ENCODE peak calls at places on chromosome 19, in ten cellular contexts. One of them, this sample, is unnamed.

GRCh38 chr19:2315121-2315817 is 7.3 kb upstream of the LINGO3 start:
- DNase-seq in activated naive CD4-positive, alpha-beta T cell: no peak
- DNase-seq in NCI-H345: no peak
- DNase-seq in C1 segment of cervical spinal cord: no peak
- DNase-seq in effector CD4-positive, alpha-beta T cell: no peak
- DNase-seq in cardiac fibroblast: no peak
- DNase-seq in EL: no peak
- DNase-seq in small intestine: no peak
- DNase-seq in NCI-H748 treated with DMSO at 0.1 percent for 48 hours: no peak
- DNase-seq in natural killer cell: no peak
- DNase-seq in this sample: no peak

GRCh38 chr19:4914736-4915501 is 5.6 kb downstream of the UHRF1 start:
- DNase-seq in NCI-H748 treated with DMSO at 0.1 percent for 48 hours: no peak
- DNase-seq in C1 segment of cervical spinal cord: no peak
- DNase-seq in cardiac fibroblast: peak
- DNase-seq in small intestine: peak
- DNase-seq in NCI-H345: no peak
- DNase-seq in EL: peak
- DNase-seq in activated naive CD4-positive, alpha-beta T cell: peak
- DNase-seq in natural killer cell: peak
- DNase-seq in effector CD4-positive, alpha-beta T cell: peak
- DNase-seq in this sample: peak

GRCh38 chr19:7909471-7910067 is 5.1 kb upstream of the TGFBR3L start:
- DNase-seq in NCI-H345: no peak
- DNase-seq in small intestine: no peak
- DNase-seq in natural killer cell: no peak
- DNase-seq in EL: no peak
- DNase-seq in C1 segment of cervical spinal cord: no peak
- DNase-seq in effector CD4-positive, alpha-beta T cell: no peak
- DNase-seq in cardiac fibroblast: no peak
- DNase-seq in activated naive CD4-positive, alpha-beta T cell: no peak
- DNase-seq in NCI-H748 treated with DMSO at 0.1 percent for 48 hours: no peak
- DNase-seq in this sample: no peak

GRCh38 chr19:51830263-51830662 is 35.3 kb downstream of the FPR3 start:
- DNase-seq in NCI-H345: no peak
- DNase-seq in effector CD4-positive, alpha-beta T cell: no peak
- DNase-seq in cardiac fibroblast: peak
- DNase-seq in EL: no peak
- DNase-seq in C1 segment of cervical spinal cord: no peak
- DNase-seq in activated naive CD4-positive, alpha-beta T cell: no peak
- DNase-seq in NCI-H748 treated with DMSO at 0.1 percent for 48 hours: no peak
- DNase-seq in natural killer cell: no peak
- DNase-seq in small intestine: no peak
- DNase-seq in this sample: no peak

GRCh38 chr19:41993612-41994483 is at the start of gene ATP1A3:
- DNase-seq in NCI-H748 treated with DMSO at 0.1 percent for 48 hours: peak
- DNase-seq in cardiac fibroblast: peak
- DNase-seq in NCI-H345: peak
- DNase-seq in small intestine: peak
- DNase-seq in natural killer cell: peak
- DNase-seq in activated naive CD4-positive, alpha-beta T cell: no peak
- DNase-seq in C1 segment of cervical spinal cord: peak
- DNase-seq in EL: peak
- DNase-seq in effector CD4-positive, alpha-beta T cell: peak
- DNase-seq in this sample: no peak

GRCh38 chr19:43420954-43421353 is 6.3 kb downstream of the TEX101 start:
- DNase-seq in effector CD4-positive, alpha-beta T cell: no peak
- DNase-seq in NCI-H748 treated with DMSO at 0.1 percent for 48 hours: no peak
- DNase-seq in NCI-H345: no peak
- DNase-seq in small intestine: no peak
- DNase-seq in activated naive CD4-positive, alpha-beta T cell: no peak
- DNase-seq in natural killer cell: no peak
- DNase-seq in EL: no peak
- DNase-seq in cardiac fibroblast: no peak
- DNase-seq in C1 segment of cervical spinal cord: no peak
- DNase-seq in this sample: no peak

GRCh38 chr19:41951686-41952172 is 7.4 kb downstream of the RABAC1 start:
- DNase-seq in NCI-H345: peak
- DNase-seq in NCI-H748 treated with DMSO at 0.1 percent for 48 hours: peak
- DNase-seq in C1 segment of cervical spinal cord: no peak
- DNase-seq in effector CD4-positive, alpha-beta T cell: peak
- DNase-seq in small intestine: peak
- DNase-seq in natural killer cell: peak
- DNase-seq in cardiac fibroblast: peak
- DNase-seq in activated naive CD4-positive, alpha-beta T cell: peak
- DNase-seq in EL: peak
- DNase-seq in this sample: peak

GRCh38 chr19:16369664-16370576 is 45.3 kb downstream of the KLF2 start:
- DNase-seq in NCI-H748 treated with DMSO at 0.1 percent for 48 hours: no peak
- DNase-seq in NCI-H345: no peak
- DNase-seq in cardiac fibroblast: no peak
- DNase-seq in effector CD4-positive, alpha-beta T cell: peak
- DNase-seq in small intestine: no peak
- DNase-seq in C1 segment of cervical spinal cord: no peak
- DNase-seq in activated naive CD4-positive, alpha-beta T cell: no peak
- DNase-seq in EL: no peak
- DNase-seq in natural killer cell: peak
- DNase-seq in this sample: no peak

GRCh38 chr19:49614096-49614857 is 23.3 kb downstream of the PRR12 start:
- DNase-seq in NCI-H345: no peak
- DNase-seq in effector CD4-positive, alpha-beta T cell: no peak
- DNase-seq in NCI-H748 treated with DMSO at 0.1 percent for 48 hours: no peak
- DNase-seq in C1 segment of cervical spinal cord: no peak
- DNase-seq in activated naive CD4-positive, alpha-beta T cell: no peak
- DNase-seq in small intestine: no peak
- DNase-seq in cardiac fibroblast: peak
- DNase-seq in EL: peak
- DNase-seq in natural killer cell: peak
- DNase-seq in this sample: no peak

GRCh38 chr19:27748551-27749152 is 1464.3 kb downstream of the UQCRFS1 start:
- DNase-seq in effector CD4-positive, alpha-beta T cell: no peak
- DNase-seq in NCI-H748 treated with DMSO at 0.1 percent for 48 hours: no peak
- DNase-seq in cardiac fibroblast: peak
- DNase-seq in EL: no peak
- DNase-seq in NCI-H345: no peak
- DNase-seq in C1 segment of cervical spinal cord: no peak
- DNase-seq in natural killer cell: no peak
- DNase-seq in activated naive CD4-positive, alpha-beta T cell: no peak
- DNase-seq in small intestine: no peak
- DNase-seq in this sample: peak

GRCh38 chr19:48962029-48962848 is 2.9 kb upstream of the FTL start:
- DNase-seq in cardiac fibroblast: peak
- DNase-seq in NCI-H345: no peak
- DNase-seq in NCI-H748 treated with DMSO at 0.1 percent for 48 hours: no peak
- DNase-seq in small intestine: peak
- DNase-seq in EL: peak
- DNase-seq in natural killer cell: peak
- DNase-seq in activated naive CD4-positive, alpha-beta T cell: no peak
- DNase-seq in C1 segment of cervical spinal cord: peak
- DNase-seq in effector CD4-positive, alpha-beta T cell: no peak
- DNase-seq in this sample: no peak

GRCh38 chr19:10858204-10858828 is 10.1 kb downstream of the C19orf38 start:
- DNase-seq in activated naive CD4-positive, alpha-beta T cell: no peak
- DNase-seq in effector CD4-positive, alpha-beta T cell: peak
- DNase-seq in cardiac fibroblast: peak
- DNase-seq in natural killer cell: peak
- DNase-seq in small intestine: no peak
- DNase-seq in C1 segment of cervical spinal cord: no peak
- DNase-seq in EL: peak
- DNase-seq in NCI-H345: no peak
- DNase-seq in NCI-H748 treated with DMSO at 0.1 percent for 48 hours: no peak
- DNase-seq in this sample: no peak

GRCh38 chr19:7969560-7969949 is 26.1 kb upstream of the TIMM44 start:
- DNase-seq in effector CD4-positive, alpha-beta T cell: no peak
- DNase-seq in natural killer cell: no peak
- DNase-seq in small intestine: no peak
- DNase-seq in C1 segment of cervical spinal cord: no peak
- DNase-seq in NCI-H345: no peak
- DNase-seq in NCI-H748 treated with DMSO at 0.1 percent for 48 hours: no peak
- DNase-seq in cardiac fibroblast: no peak
- DNase-seq in EL: no peak
- DNase-seq in activated naive CD4-positive, alpha-beta T cell: no peak
- DNase-seq in this sample: no peak